ENCODE peak calls at places on chromosomes 1 and 21, in seven cellular contexts. R is stomach; U is spleen; L is CD8-positive, alpha-beta T cell; O is cardiac muscle cell; N is dorsolateral prefrontal cortex; A is right lobe of liver. S is an unnamed sample.

GRCh38 chr1:62434612-62434994 is 2.2 kb upstream of the USP1 start:
- DNase-seq in R (no peak), U (peak; percentile 79), L (no peak), O (no peak), N (no peak), A (no peak), S (no peak)

GRCh38 chr1:29685387-29685786 is 449.1 kb downstream of the PTPRU start:
- DNase-seq in R (peak; percentile 9), U (no peak), L (no peak), O (no peak), N (no peak), A (peak; percentile 15), S (no peak)

GRCh38 chr1:171805395-171806115 is 24.1 kb downstream of the METTL13 start:
- DNase-seq in R (no peak), U (no peak), L (no peak), O (no peak), N (no peak), A (no peak), S (no peak)

GRCh38 chr1:164602480-164603093 is 43.6 kb downstream of the PBX1 start:
- DNase-seq in R (peak; percentile 83), U (no peak), L (no peak), O (peak; percentile 71), N (no peak), A (no peak), S (no peak)

GRCh38 chr1:93338426-93338825 is 7.3 kb upstream of the DR1 start:
- DNase-seq in R (no peak), U (no peak), L (no peak), O (peak; percentile 92), N (no peak), A (no peak), S (no peak)

GRCh38 chr1:229015791-229016190 is 255.1 kb upstream of the RAB4A start:
- DNase-seq in R (no peak), U (no peak), L (no peak), O (peak; percentile 26), N (no peak), A (no peak), S (no peak)

GRCh38 chr1:26234644-26235384 is 814 bp downstream of the CEP85 start:
- DNase-seq in R (no peak), U (no peak), L (peak; percentile 11), O (peak; percentile 21), N (no peak), A (no peak), S (no peak)

GRCh38 chr1:202213361-202214088 is 19.9 kb downstream of the LGR6 start:
- DNase-seq in R (no peak), U (no peak), L (no peak), O (no peak), N (no peak), A (no peak), S (no peak)

GRCh38 chr1:218344814-218345672 is at the start of gene TGFB2:
- DNase-seq in R (no peak), U (no peak), L (no peak), O (peak; percentile 87), N (no peak), A (no peak), S (no peak)

GRCh38 chr1:199453731-199454130 is 573.8 kb upstream of the NR5A2 start:
- DNase-seq in R (no peak), U (no peak), L (no peak), O (no peak), N (no peak), A (no peak), S (no peak)

GRCh38 chr1:2137257-2138121 is 57.1 kb downstream of the FAAP20 start:
- DNase-seq in R (no peak), U (no peak), L (no peak), O (no peak), N (no peak), A (no peak), S (no peak)

GRCh38 chr21:26709090-26709489 is 136.0 kb upstream of the CYYR1 start:
- DNase-seq in R (no peak), U (no peak), L (no peak), O (no peak), N (no peak), A (no peak), S (no peak)

GRCh38 chr21:15031790-15032357 is 32.9 kb downstream of the NRIP1 start:
- DNase-seq in R (no peak), U (no peak), L (no peak), O (no peak), N (no peak), A (no peak), S (no peak)

GRCh38 chr1:202858789-202859414 is 30.0 kb downstream of the RABIF start:
- DNase-seq in R (no peak), U (no peak), L (no peak), O (peak; percentile 81), N (no peak), A (no peak), S (no peak)

GRCh38 chr1:42260376-42261078 is 74.5 kb downstream of the FOXJ3 start:
- DNase-seq in R (no peak), U (no peak), L (no peak), O (no peak), N (no peak), A (no peak), S (no peak)

GRCh38 chr21:16455526-16455925 is 725.7 kb downstream of the USP25 start:
- DNase-seq in R (no peak), U (no peak), L (no peak), O (no peak), N (no peak), A (no peak), S (no peak)

GRCh38 chr21:32475162-32475812 is 62.8 kb downstream of the EVA1C start:
- DNase-seq in R (no peak), U (no peak), L (no peak), O (peak; percentile 87), N (no peak), A (no peak), S (peak; percentile 48)

GRCh38 chr1:27971674-27972073 is 11.9 kb downstream of the XKR8 start:
- DNase-seq in R (no peak), U (no peak), L (no peak), O (peak; percentile 67), N (no peak), A (peak; percentile 25), S (peak; percentile 50)

GRCh38 chr21:41045534-41046268 is 122.3 kb upstream of the BACE2 start:
- DNase-seq in R (peak; percentile 64), U (no peak), L (no peak), O (no peak), N (no peak), A (no peak), S (peak; percentile 75)

GRCh38 chr21:41048141-41048540 is 119.8 kb upstream of the BACE2 start:
- DNase-seq in R (no peak), U (no peak), L (no peak), O (no peak), N (no peak), A (no peak), S (no peak)

GRCh38 chr21:41048636-41049035 is 119.3 kb upstream of the BACE2 start:
- DNase-seq in R (no peak), U (no peak), L (no peak), O (no peak), N (no peak), A (no peak), S (no peak)

DNA sequence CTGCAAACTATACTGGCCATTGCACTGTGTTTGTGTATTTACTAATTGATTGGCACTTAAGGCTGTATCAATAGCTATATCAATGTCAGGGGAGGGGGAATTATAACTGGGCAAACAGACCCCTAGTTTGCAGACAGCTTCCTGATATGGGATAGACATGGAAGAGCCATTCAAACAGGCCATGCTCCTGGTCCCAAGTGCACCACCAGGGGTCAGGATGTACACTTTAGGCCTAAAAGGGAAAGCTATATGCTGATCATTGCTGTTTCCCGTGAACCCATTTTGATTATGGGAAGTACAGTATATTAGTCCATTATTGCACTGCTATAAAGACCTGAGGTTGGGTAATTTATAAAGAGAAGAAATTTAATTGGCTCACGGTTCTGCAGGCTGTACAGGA is 125.0 kb upstream of the BACE2 start:
- DNase-seq in R (no peak), U (no peak), L (no peak), O (no peak), N (no peak), A (no peak), S (no peak)
- TF ChIP-seq CTCF in R (no peak), U (no peak), L (no peak), O (peak; percentile 13), N (no peak), A (no peak), S (peak; percentile 24)

DNA sequence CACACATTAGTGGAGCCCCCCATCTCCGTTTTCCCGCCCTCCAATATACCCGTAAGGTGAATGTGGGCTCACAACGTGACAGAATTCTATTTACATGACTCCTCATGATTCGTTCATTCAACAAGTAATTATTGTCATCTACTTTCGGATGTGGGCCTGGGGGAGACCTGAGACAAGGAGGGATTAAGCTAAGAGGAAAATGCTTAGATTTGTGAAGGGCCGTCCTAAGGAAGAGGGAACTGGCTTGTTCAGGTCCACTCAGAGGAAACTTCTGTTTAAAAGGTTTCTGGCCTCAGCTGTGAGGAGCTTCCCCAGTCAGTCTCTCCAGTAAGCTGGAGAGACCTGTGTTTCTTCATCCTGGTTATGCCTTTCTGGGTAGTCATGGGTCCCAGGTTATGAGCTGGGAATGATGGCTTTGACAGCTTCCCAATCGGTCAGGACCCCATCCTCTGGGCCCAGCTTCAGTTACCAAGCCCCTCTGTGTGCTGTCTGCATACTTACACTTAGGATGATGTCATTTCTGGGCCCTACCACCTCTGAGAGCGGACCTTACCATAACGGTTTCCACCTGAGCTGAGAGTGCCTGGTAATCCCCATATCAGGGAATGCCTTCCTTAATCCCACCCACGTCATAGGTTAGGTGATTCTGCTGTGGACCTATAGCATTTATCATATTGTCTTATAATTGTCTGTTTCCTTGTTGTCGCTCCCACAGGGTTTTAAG is 687 bp upstream of the ERI3 start:
- DNase-seq in R (no peak), U (no peak), L (no peak), O (no peak), N (no peak), A (no peak), S (no peak)
- H3K4me3 ChIP-seq in R (peak overlapping the region; percentile 92), U (peak overlapping the region; percentile 96), L (no peak overlapping the region), O (no peak overlapping the region), N (peak overlapping the region; percentile 77), A (no peak overlapping the region), S (peak overlapping the region; percentile 90)

GRCh38 chr1:155178441-155179106 is 4.9 kb downstream of the TRIM46 start:
- DNase-seq in R (peak; percentile 28), U (peak; percentile 70), L (no peak), O (no peak), N (no peak), A (peak; percentile 48), S (no peak)
- TF ChIP-seq CTCF in R (no peak), U (no peak), L (no peak), O (no peak), N (no peak), A (no peak), S (no peak)

DNA sequence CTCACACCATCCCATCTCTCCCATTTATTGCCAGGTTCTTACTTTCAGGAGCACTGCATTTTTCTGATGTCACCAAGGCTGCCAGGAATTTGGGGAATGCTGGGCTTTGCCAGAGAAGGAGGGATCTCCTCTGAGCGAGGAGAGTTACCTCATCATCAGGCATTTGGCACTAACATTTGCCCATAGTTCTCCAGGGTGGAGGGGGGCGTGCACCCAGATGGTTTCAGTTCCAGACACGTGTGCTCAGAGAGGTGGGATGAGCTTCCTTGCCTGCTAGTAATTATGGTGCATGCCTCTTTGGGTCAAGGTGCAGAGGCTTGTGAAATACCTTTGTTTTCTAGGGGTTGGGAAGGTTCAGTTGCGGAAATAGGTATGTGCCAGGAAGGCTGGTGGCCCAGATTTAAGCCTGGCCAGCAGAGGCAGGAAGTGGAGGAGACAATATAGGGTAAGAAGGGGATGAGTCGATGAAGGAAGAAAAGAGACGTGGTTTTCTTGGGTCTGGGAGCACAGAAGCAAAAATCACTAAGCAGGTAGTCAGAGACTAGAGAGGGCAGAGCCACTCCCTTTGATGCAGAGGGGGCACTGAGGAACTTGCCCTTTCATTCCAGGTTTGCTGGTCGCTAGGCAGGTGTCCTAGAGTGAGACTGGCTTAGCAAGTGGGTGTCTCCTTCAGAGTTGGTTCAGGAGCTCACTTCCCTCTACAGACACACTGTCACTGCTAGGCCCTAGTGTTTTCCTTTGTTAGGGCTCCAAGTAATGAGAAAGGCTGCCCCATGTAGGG is 7.2 kb downstream of the TUFT1 start:
- DNase-seq in R (peak; percentile 65), U (no peak), L (no peak), O (peak; percentile 95), N (no peak), A (peak; percentile 88), S (peak; percentile 54)
- H3K4me3 ChIP-seq in R (no peak overlapping the region), U (no peak overlapping the region), L (no peak overlapping the region), O (no peak overlapping the region), N (no peak overlapping the region), A (no peak overlapping the region), S (no peak overlapping the region)